ENCODE peak calls at places on chromosomes 4 and X, in four cellular contexts. W, V, S and G are unnamed samples.

GRCh38 chr4:8355864-8356565 is 84.5 kb downstream of the ACOX3 start:
- DNase-seq in W (no peak), S (no peak), V (peak), G (no peak)

GRCh38 chr4:101774807-101775206 is 15.7 kb upstream of the BANK1 start:
- DNase-seq in S (no peak), W (no peak), V (peak), G (no peak)

GRCh38 chr4:151882072-151882803 is 121.4 kb upstream of the GATB start:
- DNase-seq in W (no peak), S (no peak), V (no peak), G (no peak)

GRCh38 chrX:19893722-19894121 is 6.3 kb upstream of the SH3KBP1 start:
- DNase-seq in W (no peak), V (peak), S (no peak), G (no peak)

GRCh38 chrX:44675364-44676024 is 132.8 kb upstream of the FUNDC1 start:
- DNase-seq in S (peak), W (peak), V (peak), G (no peak)

GRCh38 chrX:19689170-19689814 is 174.0 kb upstream of the MAP3K15 start:
- DNase-seq in W (no peak), S (no peak), V (no peak), G (no peak)

GRCh38 chr4:23762551-23762950 is 127.3 kb downstream of the PPARGC1A start:
- DNase-seq in S (no peak), V (no peak), W (no peak), G (no peak)

GRCh38 chr4:23903859-23904438 is 14.1 kb upstream of the PPARGC1A start:
- DNase-seq in S (no peak), W (no peak), V (peak), G (no peak)

GRCh38 chr4:118849867-118850812 is 14.2 kb upstream of the SEC24D start:
- DNase-seq in W (peak), V (peak), S (no peak), G (peak)

GRCh38 chrX:74449322-74449936 is 28.1 kb downstream of the SLC16A2 start:
- DNase-seq in V (no peak), S (no peak), W (peak), G (peak)

GRCh38 chr4:2246384-2247127 is 4.6 kb upstream of the HAUS3 start:
- DNase-seq in V (no peak), W (no peak), S (no peak), G (peak)

GRCh38 chr4:82452026-82452425 is 21.6 kb downstream of the ENOPH1 start:
- DNase-seq in W (no peak), S (no peak), V (no peak), G (no peak)

GRCh38 chr4:47933798-47934197 is 19.4 kb upstream of the NFXL1 start:
- DNase-seq in S (no peak), V (peak), W (peak), G (no peak)

GRCh38 chrX:24619647-24620046 is 27.5 kb downstream of the PCYT1B start:
- DNase-seq in W (peak), S (no peak), V (peak), G (no peak)

GRCh38 chrX:21770631-21771321 is 12.9 kb upstream of the SMPX start:
- DNase-seq in V (no peak), W (peak), S (no peak), G (no peak)

GRCh38 chrX:2401201-2401589 is 99.6 kb downstream of the DHRSX start:
- DNase-seq in W (peak), S (no peak), V (no peak), G (no peak)

GRCh38 chr4:174669278-174669677 is 147.0 kb upstream of the HPGD start:
- DNase-seq in S (no peak), W (peak), V (peak), G (no peak)

GRCh38 chr4:47990145-47990544 is 26.3 kb downstream of the CNGA1 start:
- DNase-seq in W (no peak), S (no peak), V (no peak), G (no peak)

GRCh38 chr4:16226816-16227461 is 668 bp upstream of the TAPT1 start:
- DNase-seq in W (peak), V (peak), S (peak), G (peak)

GRCh38 chr4:41696131-41696530 is 52.4 kb downstream of the PHOX2B start:
- DNase-seq in W (peak), V (peak), S (no peak), G (no peak)

GRCh38 chrX:31884535-31884934 is 812.7 kb upstream of the FTHL17 start:
- DNase-seq in S (no peak), W (no peak), V (no peak), G (no peak)

GRCh38 chrX:110750526-110751189 is 45.0 kb downstream of the CHRDL1 start:
- DNase-seq in S (no peak), V (no peak), W (no peak), G (no peak)

GRCh38 chrX:69097451-69098236 is 67.6 kb downstream of the PJA1 start:
- DNase-seq in S (no peak), V (no peak), W (no peak), G (no peak)

GRCh38 chr4:110344165-110344564 is 131.8 kb upstream of the ENPEP start:
- DNase-seq in W (peak), S (no peak), V (peak), G (no peak)

GRCh38 chr4:38189445-38189844 is 229.2 kb downstream of the PTTG2 start:
- DNase-seq in W (peak), V (peak), S (no peak), G (no peak)

DNA sequence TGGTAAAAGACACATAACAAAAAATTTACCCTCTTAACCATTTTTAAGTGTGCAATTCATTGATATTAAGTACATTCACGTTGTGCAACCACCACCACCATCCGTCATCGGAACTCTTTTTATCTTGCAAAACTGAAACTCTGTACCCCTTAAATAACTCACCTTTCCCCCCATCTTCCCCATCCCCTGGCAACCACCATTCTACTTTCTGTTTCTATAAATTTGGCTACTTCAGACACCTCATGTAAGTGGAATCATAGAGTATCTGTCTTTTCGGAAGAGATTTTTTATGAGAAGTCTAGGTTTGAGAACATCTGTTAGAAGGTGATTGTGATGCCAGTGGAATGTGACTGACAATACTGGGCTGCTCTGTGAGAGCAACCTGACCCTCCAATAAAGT is 39.8 kb upstream of the CCDC149 start:
- DNase-seq in W (no peak), S (no peak), V (no peak), G (no peak)
- TF ChIP-seq CTCF in W (no peak), S (no peak), V (no peak), G (no peak)

GRCh38 chr4:107740381-107740780 is 20.3 kb upstream of the PAPSS1 start:
- DNase-seq in S (no peak), W (peak), V (peak), G (no peak)
- TF ChIP-seq CTCF in S (no peak), W (no peak), V (peak), G (no peak)

GRCh38 chrX:47030339-47030738 is 47.9 kb upstream of the RGN start:
- DNase-seq in V (peak), S (no peak), W (peak), G (no peak)
- TF ChIP-seq CTCF in V (peak), S (peak), W (peak), G (peak)

GRCh38 chr4:113384600-113384999 is 335.1 kb downstream of the ANK2 start:
- DNase-seq in S (no peak), W (peak), V (peak), G (no peak)

GRCh38 chr4:113385500-113385899 is 336.0 kb downstream of the ANK2 start:
- DNase-seq in V (no peak), W (no peak), S (no peak), G (no peak)

GRCh38 chr4:113383111-113383785 is 333.8 kb downstream of the ANK2 start:
- DNase-seq in W (peak), V (peak), S (no peak), G (no peak)

GRCh38 chr4:113378836-113379235 is 329.4 kb downstream of the ANK2 start:
- DNase-seq in V (no peak), W (no peak), S (no peak), G (no peak)

DNA sequence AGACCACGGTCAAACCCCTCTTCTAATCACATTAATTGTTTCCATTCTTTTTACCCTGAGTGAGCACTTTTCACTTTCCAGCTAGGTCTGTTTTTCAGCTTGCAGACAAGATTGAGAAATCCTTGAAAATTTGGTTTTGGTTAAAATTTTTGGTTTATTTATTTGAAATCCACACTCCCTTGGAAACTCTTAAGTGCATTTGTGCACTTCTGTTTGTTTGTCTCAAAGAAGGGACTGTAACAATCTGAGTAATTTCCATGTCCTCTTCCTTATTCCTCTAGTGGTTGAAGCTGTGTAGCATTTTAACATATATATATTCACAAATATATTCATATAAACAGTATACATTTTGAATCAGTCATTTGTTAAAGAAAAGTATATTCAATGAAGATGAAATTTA is 333.3 kb downstream of the ANK2 start:
- DNase-seq in V (no peak), S (no peak), W (no peak), G (no peak)
- TF ChIP-seq CTCF in V (no peak), S (no peak), W (no peak), G (no peak)

DNA sequence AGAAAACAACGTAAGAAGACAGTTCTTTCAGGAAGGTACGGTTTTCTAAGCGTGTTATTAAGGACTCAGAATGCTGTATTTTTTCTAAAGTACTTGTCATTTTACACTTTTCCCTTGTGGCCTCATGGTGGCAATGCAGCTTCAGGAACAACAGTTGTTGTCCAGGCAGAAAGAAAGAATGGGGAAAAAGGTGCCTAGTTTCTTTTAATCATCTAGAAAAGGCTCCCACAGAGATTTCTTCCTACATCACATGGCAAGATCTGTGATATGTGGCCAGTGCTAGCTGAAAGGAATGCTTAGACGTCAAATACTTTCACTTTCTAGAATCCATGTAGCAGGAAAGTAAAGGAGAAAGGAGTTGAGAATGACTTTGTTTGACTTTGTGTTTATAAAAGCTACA is 49.0 kb upstream of the TRAM1L1 start:
- DNase-seq in W (peak), V (peak), S (no peak), G (no peak)
- TF ChIP-seq CTCF in W (peak), V (peak), S (peak), G (no peak)

DNA sequence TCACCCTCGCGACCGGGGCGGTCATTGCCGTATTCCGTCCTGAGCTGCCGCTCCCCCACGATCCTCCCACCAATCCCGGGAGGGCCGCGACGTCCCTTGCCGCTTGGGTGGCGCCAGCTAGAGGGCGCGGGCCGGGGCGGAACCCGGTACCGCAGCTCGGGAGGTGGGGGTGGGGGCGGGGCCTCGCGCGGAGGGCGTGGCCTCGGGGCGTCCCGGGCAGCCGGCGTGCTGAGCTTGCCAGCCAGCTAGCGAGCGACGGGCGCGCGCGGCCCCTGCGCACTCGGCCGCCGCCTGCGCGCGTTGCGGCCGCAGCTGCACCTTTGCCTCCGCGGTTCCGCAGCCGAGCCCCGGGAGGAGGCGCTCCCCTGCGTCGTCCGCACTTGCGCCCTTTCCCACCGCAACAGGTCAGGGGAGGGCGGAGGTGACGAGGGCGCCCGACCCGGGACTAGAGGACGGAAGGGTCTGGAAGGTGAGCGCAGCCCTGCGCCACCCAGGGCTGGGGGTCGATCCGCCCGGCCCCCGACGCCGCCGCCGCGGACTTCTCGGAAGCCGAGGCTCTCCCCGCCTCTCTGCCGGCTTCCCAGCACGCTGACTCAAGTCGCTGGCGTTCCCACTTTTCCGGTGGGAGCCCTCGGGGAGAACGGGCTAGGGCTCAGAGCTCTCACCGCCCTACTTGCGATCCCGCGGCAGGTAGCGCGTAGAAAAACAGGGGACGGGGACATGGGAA is at the start of gene AFF1:
- DNase-seq in V (peak), W (peak), S (peak), G (peak)
- TF ChIP-seq CTCF in V (peak), W (peak), S (peak), G (peak)

GRCh38 chrX:151098996-151099395 is 77.4 kb upstream of the GPR50 start:
- DNase-seq in S (no peak), V (no peak), W (no peak), G (no peak)
- TF ChIP-seq CTCF in S (no peak), V (no peak), W (no peak), G (no peak)

DNA sequence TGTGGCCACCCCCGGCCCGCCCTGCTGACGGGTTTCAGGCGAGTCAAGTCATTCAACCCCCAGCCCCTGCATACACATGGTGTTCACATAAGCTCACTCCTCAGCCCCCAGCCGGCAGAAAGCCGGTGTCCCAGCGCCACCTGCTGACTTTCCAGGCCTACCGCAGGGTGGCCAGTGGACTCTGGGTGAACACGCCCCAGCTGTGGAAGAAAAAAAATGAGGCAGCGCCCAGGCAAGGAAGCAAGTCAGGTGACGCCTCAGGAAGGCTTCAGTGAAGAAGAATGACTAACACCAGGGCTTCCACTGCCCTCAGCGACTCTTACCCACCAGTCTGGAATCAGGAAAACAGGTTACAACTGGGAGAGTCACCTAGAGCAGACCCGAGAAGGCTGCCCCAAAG is 15.8 kb downstream of the BCAP31 start:
- DNase-seq in W (peak), S (no peak), V (peak), G (no peak)
- TF ChIP-seq CTCF in W (peak), S (peak), V (peak), G (peak)

DNA sequence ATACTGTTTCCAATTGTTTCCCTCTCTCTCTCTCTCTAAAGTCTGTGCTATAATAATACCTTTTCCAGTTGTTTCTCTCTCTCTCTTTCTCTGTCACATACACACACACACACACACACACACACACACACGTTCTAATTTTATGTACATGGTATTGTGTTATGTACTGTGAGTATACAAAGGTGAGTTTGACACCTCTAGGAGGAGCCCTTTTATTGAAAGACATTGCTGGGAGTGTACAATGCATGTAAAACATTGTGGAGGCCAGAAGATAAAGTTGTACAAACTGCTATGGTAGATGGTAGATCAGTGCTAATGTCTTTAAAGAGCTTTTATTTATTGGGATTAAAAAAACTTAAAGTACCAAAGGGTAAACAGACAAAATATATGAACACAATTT is 53.6 kb downstream of the BLTP1 start:
- DNase-seq in W (peak), S (no peak), V (no peak), G (no peak)
- TF ChIP-seq CTCF in W (peak), S (no peak), V (no peak), G (no peak)